ENCODE peak calls at places on chromosome 12, in five cellular contexts. C, Q, J, V and T are unnamed samples.

GRCh38 chr12:112855375-112855774 is 51.4 kb upstream of the OAS1 start:
- DNase-seq in C (peak; percentile 15), Q (peak; percentile 78), V (no peak), J (peak; percentile 15), T (peak; percentile 61)

GRCh38 chr12:118773956-118774723 is 207.2 kb upstream of the SRRM4 start:
- DNase-seq in J (no peak), C (no peak), V (no peak), Q (no peak), T (peak; percentile 81)

GRCh38 chr12:66352197-66352596 is 49.9 kb downstream of the HELB start:
- DNase-seq in J (no peak), V (no peak), C (peak; percentile 18), Q (no peak), T (peak; percentile 41)

GRCh38 chr12:112557954-112558630 is 139.3 kb downstream of the PTPN11 start:
- DNase-seq in V (no peak), C (no peak), Q (no peak), J (no peak), T (no peak)

GRCh38 chr12:95118138-95118787 is 44.8 kb upstream of the NR2C1 start:
- DNase-seq in C (peak; percentile 62), V (no peak), J (no peak), Q (peak; percentile 57), T (no peak)

GRCh38 chr12:115227137-115227615 is 543.2 kb upstream of the TBX3 start:
- DNase-seq in V (no peak), Q (peak; percentile 85), J (no peak), C (peak; percentile 80), T (no peak)

GRCh38 chr12:55850893-55851292 is 8.2 kb upstream of the MMP19 start:
- DNase-seq in Q (no peak), V (no peak), J (no peak), C (no peak), T (no peak)

GRCh38 chr12:56104109-56104814 is at the start of gene PA2G4:
- DNase-seq in C (peak; percentile 97), V (peak; percentile 97), J (peak; percentile 92), Q (peak; percentile 99), T (peak; percentile 95)

GRCh38 chr12:234891-235415 is 21.0 kb upstream of the SLC6A12 start:
- DNase-seq in J (no peak), C (no peak), Q (no peak), V (no peak), T (no peak)

GRCh38 chr12:121678721-121679300 is 9.4 kb upstream of the MORN3 start:
- DNase-seq in J (peak; percentile 27), C (no peak), Q (no peak), V (no peak), T (no peak)

GRCh38 chr12:1058423-1058822 is 67.4 kb downstream of the ERC1 start:
- DNase-seq in Q (no peak), C (no peak), J (no peak), V (no peak), T (no peak)

GRCh38 chr12:127531561-127531960 is 735.4 kb upstream of the TMEM132C start:
- DNase-seq in J (no peak), C (no peak), Q (no peak), V (no peak), T (no peak)

GRCh38 chr12:91109148-91109564 is 2.1 kb downstream of the LUM start:
- DNase-seq in Q (no peak), V (peak; percentile 15), C (peak; percentile 20), J (peak; percentile 32), T (no peak)

GRCh38 chr12:123000578-123000977 is 20.1 kb downstream of the ARL6IP4 start:
- DNase-seq in J (no peak), Q (no peak), C (no peak), V (no peak), T (no peak)

GRCh38 chr12:59087077-59087673 is 166.9 kb upstream of the LRIG3 start:
- DNase-seq in C (no peak), V (no peak), J (no peak), Q (no peak), T (peak; percentile 13)

GRCh38 chr12:43444940-43445564 is 107.0 kb downstream of the ADAMTS20 start:
- DNase-seq in Q (no peak), V (peak; percentile 4), C (peak; percentile 39), J (peak; percentile 31), T (peak; percentile 10)

GRCh38 chr12:39368096-39368495 is 74.8 kb downstream of the KIF21A start:
- DNase-seq in Q (no peak), C (no peak), V (no peak), J (no peak), T (no peak)

GRCh38 chr12:8922544-8922943 is 8.2 kb downstream of the PHC1 start:
- DNase-seq in C (no peak), V (no peak), Q (no peak), J (no peak), T (no peak)

GRCh38 chr12:13570005-13570694 is 373.6 kb downstream of the EMP1 start:
- DNase-seq in C (peak; percentile 39), V (no peak), Q (no peak), J (no peak), T (no peak)

GRCh38 chr12:25249951-25250738 is 584 bp downstream of the KRAS start:
- DNase-seq in Q (peak; percentile 23), J (peak; percentile 55), C (no peak), V (no peak), T (peak; percentile 71)

GRCh38 chr12:49626836-49627235 is 3.5 kb downstream of the PRPF40B start:
- DNase-seq in J (no peak), V (no peak), Q (no peak), C (no peak), T (no peak)

GRCh38 chr12:122128481-122128880 is 45.5 kb downstream of the IL31 start:
- DNase-seq in J (no peak), Q (no peak), V (no peak), C (no peak), T (no peak)

GRCh38 chr12:1761857-1762256 is 58.5 kb upstream of the LRTM2 start:
- DNase-seq in C (no peak), J (no peak), V (no peak), Q (no peak), T (no peak)

GRCh38 chr12:64452559-64453329 is 824 bp downstream of the TBK1 start:
- DNase-seq in J (no peak), C (peak; percentile 52), V (no peak), Q (peak; percentile 46), T (peak; percentile 53)

GRCh38 chr12:132327351-132328171 is 1.8 kb downstream of the GALNT9 start:
- DNase-seq in Q (peak; percentile 42), J (no peak), C (no peak), V (no peak), T (no peak)

GRCh38 chr12:60257063-60257462 is 661.2 kb downstream of the SLC16A7 start:
- DNase-seq in J (no peak), C (peak; percentile 17), Q (peak; percentile 13), V (no peak), T (no peak)

GRCh38 chr12:53062977-53063707 is 13.3 kb downstream of the TNS2 start:
- DNase-seq in V (no peak), J (no peak), C (no peak), Q (no peak), T (peak; percentile 6)

GRCh38 chr12:6567112-6567680 is 895 bp downstream of the NOP2 start:
- DNase-seq in J (no peak), V (no peak), Q (peak; percentile 35), C (no peak), T (no peak)

GRCh38 chr12:92505373-92506340 is 197.1 kb upstream of the PLEKHG7 start:
- DNase-seq in C (no peak), V (peak; percentile 86), J (peak; percentile 11), Q (no peak), T (peak; percentile 3)

GRCh38 chr12:58916891-58917570 is 3.3 kb downstream of the LRIG3 start:
- DNase-seq in Q (no peak), J (no peak), V (no peak), C (no peak), T (no peak)

GRCh38 chr12:49201595-49202295 is 12.9 kb upstream of the TUBA1A start:
- DNase-seq in V (no peak), Q (no peak), J (no peak), C (no peak), T (peak; percentile 56)

GRCh38 chr12:25615119-25615518 is 62.0 kb upstream of the LMNTD1 start:
- DNase-seq in Q (no peak), J (peak; percentile 14), C (no peak), V (no peak), T (no peak)

DNA sequence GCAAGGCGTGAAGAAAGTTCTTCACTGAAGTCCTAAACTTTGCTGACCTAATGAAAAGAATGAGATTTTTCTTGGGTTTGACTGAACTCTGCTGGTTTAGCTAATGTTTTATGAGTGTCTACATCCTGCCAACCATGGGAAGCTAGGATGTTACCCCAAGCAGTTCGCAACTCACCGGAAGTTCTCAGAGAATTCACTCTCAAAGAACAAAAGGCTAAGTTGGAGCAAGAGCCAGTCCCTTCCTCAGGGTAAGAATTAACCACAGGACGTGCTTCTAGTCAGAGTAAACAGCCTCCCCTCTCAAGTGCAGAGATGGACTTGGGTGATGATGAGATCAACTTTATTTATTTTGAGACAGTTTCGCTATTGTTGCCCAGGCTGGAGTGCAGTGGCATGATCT is 37.3 kb downstream of the TCHP start:
- DNase-seq in V (no peak), C (no peak), J (no peak), Q (no peak), T (no peak)
- TF ChIP-seq MAX in V (no peak), C (no peak), J (no peak), Q (no peak), T (no peak)

GRCh38 chr12:99722690-99723486 is 75.3 kb downstream of the GARIN6 start:
- DNase-seq in J (no peak), V (no peak), Q (no peak), C (no peak), T (no peak)
- TF ChIP-seq RFX5 in J (no peak), V (no peak), Q (no peak), C (no peak), T (no peak)

GRCh38 chr12:14716848-14717444 is 20.5 kb upstream of the GUCY2C start:
- DNase-seq in Q (peak; percentile 22), J (peak; percentile 32), C (peak; percentile 52), V (no peak), T (peak; percentile 44)

GRCh38 chr12:14710632-14711324 is 14.4 kb upstream of the GUCY2C start:
- DNase-seq in J (no peak), C (no peak), V (no peak), Q (no peak), T (no peak)

DNA sequence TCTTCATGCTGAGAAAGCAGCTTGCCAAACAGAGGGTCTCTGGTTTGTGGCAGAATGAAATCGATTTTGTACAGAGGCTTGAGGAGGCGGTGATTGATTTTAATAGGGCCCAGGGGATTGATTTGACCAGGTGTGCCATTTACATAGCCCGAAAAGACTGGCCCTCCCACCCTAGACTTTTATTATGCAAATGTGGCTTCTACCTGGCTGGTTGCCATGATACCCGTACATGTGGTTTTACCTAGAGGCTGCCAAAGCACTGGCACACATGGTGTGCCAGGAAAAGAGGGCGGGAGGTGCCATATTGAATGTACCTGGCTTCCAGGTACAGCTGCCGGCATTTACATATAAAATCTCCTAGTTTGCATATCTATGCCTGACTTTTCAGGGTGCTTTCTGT is 18.0 kb upstream of the GUCY2C start:
- DNase-seq in V (no peak), J (no peak), Q (no peak), C (no peak), T (no peak)
- TF ChIP-seq MAX in V (no peak), J (no peak), Q (no peak), C (no peak), T (no peak)

GRCh38 chr12:107351716-107352115 is 258.4 kb upstream of the CRY1 start:
- DNase-seq in C (no peak), Q (no peak), J (no peak), V (no peak), T (no peak)
- TF ChIP-seq RFX5 in C (no peak), Q (no peak), J (no peak), V (no peak), T (no peak)